ENCODE peak calls at places on chromosomes 2 and 18, in four cellular contexts. C is astrocyte, E is K562, P is fibroblast of lung. M is an unnamed sample.

GRCh38 chr2:130390460-130391057 is 34.7 kb downstream of the PTPN18 start:
- DNase-seq in P (no peak), C (no peak), E (no peak), M (no peak)

GRCh38 chr2:234826676-234827075 is 125.1 kb upstream of the SH3BP4 start:
- DNase-seq in C (no peak), P (peak), E (no peak), M (no peak)

GRCh38 chr2:240162032-240162431 is 21.6 kb upstream of the OTOS start:
- DNase-seq in E (no peak), C (no peak), P (no peak), M (no peak)

GRCh38 chr2:237495521-237496117 is 8.6 kb downstream of the MLPH start:
- DNase-seq in P (no peak), E (no peak), C (no peak), M (no peak)

GRCh38 chr2:143083636-143084035 is 45.6 kb upstream of the ARHGAP15 start:
- DNase-seq in P (peak), E (no peak), C (peak), M (no peak)

GRCh38 chr18:23547806-23548205 is 38.5 kb downstream of the NPC1 start:
- DNase-seq in E (no peak), C (no peak), P (no peak), M (no peak)

GRCh38 chr2:110732422-110733413 is at the start of gene ACOXL:
- DNase-seq in E (peak), C (no peak), P (no peak), M (no peak)

GRCh38 chr2:190913725-190914124 is 33.1 kb downstream of the GLS start:
- DNase-seq in C (no peak), P (no peak), E (no peak), M (no peak)

GRCh38 chr2:222214885-222215284 is 83.9 kb downstream of the PAX3 start:
- DNase-seq in P (no peak), E (no peak), C (no peak), M (no peak)

GRCh38 chr2:217866457-217866856 is 136.3 kb downstream of the TNS1 start:
- DNase-seq in P (no peak), E (no peak), C (no peak), M (no peak)

GRCh38 chr2:53913721-53914120 is 54.0 kb upstream of the GPR75 start:
- DNase-seq in P (peak), E (no peak), C (peak), M (no peak)

GRCh38 chr18:3605562-3606443 is 155.8 kb downstream of the TGIF1 start:
- DNase-seq in E (peak), P (peak), C (peak), M (no peak)

GRCh38 chr2:238370482-238371372 is 50.4 kb downstream of the TRAF3IP1 start:
- DNase-seq in P (peak), C (peak), E (peak), M (no peak)

GRCh38 chr2:39954346-39954745 is 175.3 kb upstream of the THUMPD2 start:
- DNase-seq in C (peak), P (no peak), E (no peak), M (no peak)

GRCh38 chr2:53103661-53104060 is 663.9 kb upstream of the CHAC2 start:
- DNase-seq in E (no peak), P (peak), C (peak), M (no peak)

GRCh38 chr2:238582159-238582558 is 155.4 kb downstream of the ASB1 start:
- DNase-seq in C (peak), P (no peak), E (no peak), M (no peak)

GRCh38 chr2:196220671-196221070 is 49.3 kb upstream of the STK17B start:
- DNase-seq in C (no peak), P (no peak), E (no peak), M (no peak)

GRCh38 chr2:147609301-147609700 is 235.5 kb upstream of the ACVR2A start:
- DNase-seq in E (no peak), C (no peak), P (no peak), M (no peak)

GRCh38 chr18:31102020-31102684 is at the start of gene DSC2:
- DNase-seq in P (no peak), C (no peak), E (peak), M (no peak)

GRCh38 chr2:101847661-101848339 is 144.0 kb upstream of the IL1R2 start:
- DNase-seq in E (no peak), C (no peak), P (no peak), M (no peak)

GRCh38 chr2:187617925-187618324 is 63.7 kb upstream of the TFPI start:
- DNase-seq in P (no peak), E (no peak), C (no peak), M (no peak)

DNA sequence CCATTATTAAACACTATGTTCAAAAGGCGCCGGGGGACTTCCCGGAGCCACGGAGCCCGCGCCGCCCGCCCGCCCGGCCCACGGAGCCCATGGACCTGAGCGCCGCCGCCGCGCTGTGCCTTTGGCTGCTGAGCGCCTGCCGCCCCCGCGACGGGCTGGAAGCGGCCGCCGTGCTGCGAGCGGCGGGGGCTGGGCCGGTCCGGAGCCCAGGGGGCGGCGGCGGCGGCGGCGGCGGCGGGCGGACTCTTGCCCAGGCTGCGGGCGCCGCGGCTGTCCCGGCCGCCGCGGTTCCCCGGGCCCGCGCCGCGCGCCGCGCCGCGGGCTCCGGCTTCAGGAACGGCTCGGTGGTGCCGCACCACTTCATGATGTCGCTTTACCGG is 197 bp downstream of the GDF7 start:
- DNase-seq in P (no peak), C (no peak), E (no peak), M (no peak)
- H3K4me3 ChIP-seq in P (no peak), C (peak), E (no peak), M (no peak)

GRCh38 chr18:8800041-8800441 is 94.7 kb downstream of the MTCL1 start:
- DNase-seq in E (no peak), P (peak), C (peak), M (no peak)

GRCh38 chr18:8797206-8797605 is 91.8 kb downstream of the MTCL1 start:
- DNase-seq in C (peak), E (no peak), P (peak), M (no peak)

GRCh38 chr18:8799593-8799992 is 94.2 kb downstream of the MTCL1 start:
- DNase-seq in P (no peak), E (no peak), C (no peak), M (no peak)

GRCh38 chr18:8800445-8800844 is 95.1 kb downstream of the MTCL1 start:
- DNase-seq in P (peak), E (no peak), C (peak), M (peak)

DNA sequence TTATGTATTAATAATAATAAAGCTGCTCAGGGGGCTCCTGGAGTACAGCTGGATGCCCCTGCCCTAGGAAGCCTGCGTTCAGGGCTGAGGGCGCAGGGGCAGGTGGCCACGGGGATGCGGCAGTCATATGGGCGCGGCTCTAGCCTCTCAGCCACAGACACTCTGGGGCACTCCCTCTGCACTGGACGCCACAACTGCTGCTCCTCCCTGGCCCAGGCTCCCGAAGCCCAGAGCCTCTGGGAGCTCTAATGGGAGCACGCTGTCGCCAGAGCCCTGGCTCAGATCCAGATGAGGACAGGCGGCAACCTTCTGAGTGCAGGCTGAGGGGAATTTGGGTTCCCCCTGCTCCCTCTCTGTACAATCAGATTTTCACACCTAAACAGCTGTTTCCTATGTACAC is 93.6 kb downstream of the MTCL1 start:
- DNase-seq in P (peak), E (no peak), C (no peak), M (no peak)
- H3K4me2 ChIP-seq in P (no peak), E (no peak), C (no peak), M (no peak)

DNA sequence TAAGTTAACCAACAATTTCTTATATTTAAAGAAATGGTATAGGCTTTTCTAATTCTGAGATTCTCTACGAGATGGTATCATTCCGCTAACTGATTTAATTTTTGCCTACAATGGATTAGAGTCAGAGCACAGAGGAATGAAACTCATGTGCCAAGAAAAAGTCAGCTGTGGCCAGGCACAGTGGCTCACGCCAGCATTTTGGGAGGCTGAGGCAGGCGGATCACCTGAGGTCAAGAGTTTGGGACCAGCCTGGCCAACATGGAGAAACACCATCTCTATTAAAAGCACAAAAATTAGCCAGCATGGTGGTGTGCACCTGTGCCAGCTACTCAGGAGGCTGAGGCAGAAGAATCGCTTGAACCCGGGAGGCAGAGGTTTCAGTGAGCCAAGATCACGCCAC is 17.0 kb upstream of the TTN start:
- DNase-seq in P (no peak), C (no peak), E (no peak), M (no peak)
- TF ChIP-seq CTCF in P (no peak), C (no peak), E (no peak), M (no peak)

DNA sequence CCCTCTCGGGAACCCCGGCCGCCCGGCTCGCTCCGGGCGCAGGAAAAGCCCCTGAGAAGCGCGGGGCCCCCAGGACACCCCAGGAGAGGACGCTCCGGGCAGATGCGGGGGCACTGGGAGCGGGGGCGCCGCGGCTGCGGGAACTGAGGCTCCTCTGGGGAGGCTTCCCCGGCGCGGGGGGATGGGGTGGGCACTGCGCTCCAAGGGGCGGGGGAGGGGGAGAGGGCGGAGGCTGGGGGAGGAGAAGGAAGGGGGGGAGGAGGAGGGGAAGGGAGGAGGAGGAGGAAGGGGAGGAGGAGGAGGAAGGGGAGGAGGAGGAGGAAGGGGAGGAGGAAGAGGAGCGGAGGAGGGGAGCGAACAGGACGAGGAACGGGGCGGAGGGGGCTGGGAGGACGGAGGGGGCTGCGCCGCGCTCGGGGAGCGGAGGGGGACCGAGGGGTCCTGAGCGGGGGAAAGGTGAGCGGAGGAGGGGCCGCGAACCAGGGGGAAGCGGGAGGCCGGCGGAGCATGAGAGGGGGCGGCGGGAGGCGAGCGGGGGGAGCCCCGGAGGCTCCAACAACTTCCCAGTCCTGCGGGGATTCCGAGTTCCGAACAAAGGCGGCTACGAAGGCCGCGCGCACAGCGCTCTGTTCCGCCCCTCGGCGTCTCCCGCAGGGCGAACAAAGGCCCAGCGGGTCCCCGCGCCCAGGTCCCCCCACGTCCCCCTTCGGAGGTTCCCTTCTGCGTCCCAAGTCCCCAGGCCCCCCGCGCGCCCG is 742 bp downstream of the PXDN start:
- DNase-seq in E (no peak), P (peak), C (peak), M (no peak)
- H3K4me3 ChIP-seq in E (no peak), P (peak), C (peak), M (peak)

GRCh38 chr2:232539298-232540231 is at the start of gene CHRNG:
- DNase-seq in E (no peak), C (no peak), P (no peak), M (no peak)
- H3K4me2 ChIP-seq in E (no peak), C (no peak), P (no peak), M (no peak)

GRCh38 chr2:26471278-26471677 is 6.6 kb downstream of the OTOF start:
- DNase-seq in E (no peak), P (no peak), C (no peak), M (no peak)

GRCh38 chr2:26470601-26471260 is 7.2 kb downstream of the OTOF start:
- DNase-seq in E (no peak), P (no peak), C (no peak), M (no peak)

GRCh38 chr2:26472821-26473655 is 4.9 kb downstream of the OTOF start:
- DNase-seq in E (no peak), C (no peak), P (no peak), M (no peak)

GRCh38 chr2:26473796-26474195 is 4.1 kb downstream of the OTOF start:
- DNase-seq in C (no peak), P (no peak), E (no peak), M (no peak)

DNA sequence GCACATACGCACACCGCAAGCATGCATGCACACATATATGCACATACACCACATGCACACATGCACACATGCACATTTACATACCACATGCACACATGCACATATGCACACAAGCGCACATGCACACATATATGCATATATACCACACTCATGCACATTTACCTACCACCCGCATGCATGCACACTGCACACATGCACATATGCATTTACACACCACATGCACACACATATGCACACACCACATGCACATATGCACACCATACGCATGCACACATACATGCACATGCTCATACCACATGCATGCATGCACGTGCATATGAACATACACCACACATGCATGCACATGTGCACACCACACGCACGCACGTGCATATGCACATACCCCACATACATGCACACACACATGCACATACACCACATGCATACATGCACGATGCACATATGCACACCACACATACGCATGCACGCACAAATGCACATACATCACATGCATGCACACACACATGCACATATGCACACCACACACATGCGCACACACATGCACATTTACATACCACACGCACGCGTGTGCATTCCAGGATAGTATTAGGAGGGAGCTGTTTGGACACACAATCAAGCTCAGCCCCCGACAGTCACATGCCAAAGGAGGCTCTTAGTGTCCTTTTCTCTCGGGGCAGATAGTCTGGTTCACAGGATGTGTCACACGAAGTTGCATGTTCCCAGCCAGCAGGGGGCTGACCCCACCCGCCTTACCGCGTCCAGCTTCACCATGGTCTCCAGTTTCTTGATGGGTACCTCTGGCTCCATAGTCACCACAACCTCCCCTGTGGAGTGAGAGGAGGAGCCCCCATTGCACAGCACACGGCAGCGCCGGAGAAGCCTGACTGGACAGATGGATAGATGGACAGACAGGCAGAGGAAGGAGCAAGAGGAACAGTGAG is 5.9 kb downstream of the OTOF start:
- DNase-seq in C (no peak), E (peak), P (no peak), M (no peak)
- TF ChIP-seq CTCF in C (no peak), E (peak), P (no peak), M (no peak)

M was measured in keratinocyte.